ENCODE peak calls at places on chromosomes 2 and 18, in four cellular contexts. P is K562, D is HepG2, W is H1. T is an unnamed sample.

GRCh38 chr2:186966015-186966414 is 117.0 kb upstream of the ZSWIM2 start:
- DNase-seq in W (no peak), P (no peak), D (no peak), T (no peak)

GRCh38 chr2:188963738-188964137 is 10.4 kb upstream of the COL3A1 start:
- DNase-seq in D (no peak), P (no peak), W (no peak), T (no peak)

GRCh38 chr2:74037379-74037860 is 52.7 kb downstream of the TET3 start:
- DNase-seq in W (no peak), P (peak; percentile 73), D (no peak), T (peak; percentile 54)

GRCh38 chr2:236552586-236552985 is 17.0 kb upstream of the ACKR3 start:
- DNase-seq in D (no peak), W (no peak), P (no peak), T (no peak)

GRCh38 chr2:119958642-119959268 is 54.1 kb upstream of the EPB41L5 start:
- DNase-seq in P (no peak), D (no peak), W (no peak), T (no peak)

GRCh38 chr2:133063792-133064191 is 393.8 kb upstream of the LYPD1 start:
- DNase-seq in D (no peak), P (peak; percentile 3), W (peak; percentile 36), T (no peak)

GRCh38 chr2:136920652-136921333 is 155.4 kb downstream of the THSD7B start:
- DNase-seq in D (peak; percentile 7), W (no peak), P (no peak), T (no peak)

GRCh38 chr18:61398961-61399632 is 65.9 kb downstream of the CDH20 start:
- DNase-seq in P (no peak), W (no peak), D (no peak), T (no peak)

GRCh38 chr18:48605408-48605845 is 66.6 kb downstream of the CTIF start:
- DNase-seq in D (peak; percentile 73), W (peak; percentile 50), P (peak; percentile 78), T (peak; percentile 23)

GRCh38 chr2:165568361-165568760 is 98.9 kb downstream of the CSRNP3 start:
- DNase-seq in D (no peak), P (no peak), W (no peak), T (no peak)

GRCh38 chr2:37634914-37635358 is 36.5 kb downstream of the CDC42EP3 start:
- DNase-seq in D (no peak), W (no peak), P (no peak), T (no peak)

GRCh38 chr2:95034221-95034620 is 8.7 kb downstream of the MAL start:
- DNase-seq in D (no peak), P (no peak), W (no peak), T (no peak)

GRCh38 chr2:162090109-162090508 is 16.1 kb upstream of the DPP4 start:
- DNase-seq in P (no peak), D (no peak), W (no peak), T (no peak)

GRCh38 chr2:37877457-37878315 is 47.4 kb upstream of the RMDN2 start:
- DNase-seq in D (peak; percentile 62), W (no peak), P (peak; percentile 69), T (no peak)

GRCh38 chr2:8656160-8656641 is 25.7 kb upstream of the ID2 start:
- DNase-seq in P (no peak), D (peak; percentile 94), W (no peak), T (no peak)

GRCh38 chr18:62498616-62499262 is 24.1 kb upstream of the ZCCHC2 start:
- DNase-seq in P (no peak), D (no peak), W (no peak), T (no peak)

GRCh38 chr2:17752892-17753802 is 463 bp downstream of the SMC6 start:
- DNase-seq in P (peak; percentile 76), W (no peak), D (peak; percentile 63), T (no peak)

GRCh38 chr2:190649798-190650390 is 1.0 kb downstream of the NAB1 start:
- DNase-seq in W (no peak), D (peak; percentile 47), P (peak; percentile 45), T (no peak)

GRCh38 chr18:46386788-46387187 is 270.2 kb downstream of the LOXHD1 start:
- DNase-seq in W (no peak), D (no peak), P (no peak), T (no peak)

GRCh38 chr18:23838233-23838632 is 149.0 kb downstream of the LAMA3 start:
- DNase-seq in D (no peak), W (no peak), P (no peak), T (no peak)

GRCh38 chr2:227462972-227463931 is 8.7 kb upstream of the AGFG1 start:
- DNase-seq in D (no peak), P (no peak), W (no peak), T (no peak)

GRCh38 chr2:205484717-205485116 is 197.6 kb upstream of the NRP2 start:
- DNase-seq in D (no peak), P (no peak), W (no peak), T (no peak)

GRCh38 chr2:120473522-120474271 is 127.8 kb downstream of the INHBB start:
- DNase-seq in P (no peak), D (peak; percentile 61), W (no peak), T (no peak)

GRCh38 chr2:237876056-237876439 is 16.6 kb downstream of the RAMP1 start:
- DNase-seq in D (no peak), P (no peak), W (no peak), T (no peak)

GRCh38 chr2:239472220-239472775 is 71.5 kb upstream of the HDAC4 start:
- DNase-seq in P (no peak), W (no peak), D (no peak), T (no peak)

GRCh38 chr2:7634370-7634769 is 717.2 kb downstream of the RNF144A start:
- DNase-seq in D (no peak), W (no peak), P (no peak), T (no peak)

GRCh38 chr18:8381801-8382459 is 227.3 kb upstream of the RAB12 start:
- DNase-seq in D (no peak), W (no peak), P (no peak), T (no peak)

GRCh38 chr2:71151620-71152019 is 21.2 kb downstream of the MPHOSPH10 start:
- DNase-seq in D (no peak), W (no peak), P (no peak), T (no peak)

GRCh38 chr18:55695091-55695490 is 107.1 kb upstream of the TCF4 start:
- DNase-seq in D (no peak), P (no peak), W (no peak), T (no peak)

GRCh38 chr2:111192778-111193368 is 72.2 kb downstream of the BCL2L11 start:
- DNase-seq in D (no peak), P (no peak), W (no peak), T (no peak)

GRCh38 chr2:44777542-44777941 is 164.0 kb upstream of the SIX3 start:
- DNase-seq in P (no peak), D (no peak), W (no peak), T (no peak)

GRCh38 chr2:21812766-21813165 is 689.0 kb downstream of the TDRD15 start:
- DNase-seq in D (no peak), P (no peak), W (no peak), T (no peak)
- TF ChIP-seq ATF2 in D (no peak), P (no peak), W (no peak), T (no peak)

DNA sequence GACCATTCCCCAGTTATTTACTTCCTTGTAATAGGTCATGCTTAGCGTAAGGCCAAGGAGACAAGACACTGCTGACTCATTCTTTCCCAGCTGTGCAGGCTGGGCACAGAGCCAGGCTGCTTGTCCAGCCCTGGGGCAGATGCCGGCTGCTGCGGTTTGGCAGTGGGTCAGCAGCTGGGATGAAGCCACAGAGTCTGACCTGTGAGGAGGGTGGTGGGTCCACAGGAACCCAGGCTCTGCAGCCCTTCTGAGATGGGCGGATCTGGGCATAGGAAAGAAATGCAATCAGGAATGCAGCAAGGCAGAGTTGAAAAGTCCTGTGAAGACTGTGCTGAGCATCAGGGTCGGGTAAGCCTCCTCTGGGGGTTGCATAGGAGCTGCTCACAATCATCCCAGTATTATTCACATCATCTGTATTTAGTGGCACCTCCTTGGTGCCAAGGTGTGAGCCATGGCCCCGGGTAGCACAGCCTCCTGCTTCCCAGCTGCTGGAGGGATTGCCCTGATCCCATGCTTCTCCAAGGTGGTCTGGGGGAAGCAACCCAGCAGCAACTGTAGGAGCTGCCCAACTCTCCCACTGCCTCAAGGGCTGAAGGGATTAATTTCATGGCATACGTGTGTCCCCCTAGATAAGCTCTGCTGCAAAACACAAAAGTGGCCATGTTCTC is 139.0 kb downstream of the DDX1 start:
- DNase-seq in W (no peak), P (peak; percentile 86), D (peak; percentile 80), T (peak; percentile 19)
- TF ChIP-seq POLR2AphosphoS5 in W (no peak), P (peak; percentile 85), D (no peak), T (no peak)

GRCh38 chr18:68797901-68798300 is at the start of gene CCDC102B:
- DNase-seq in P (no peak), D (no peak), W (no peak), T (no peak)
- TF ChIP-seq ATF2 in P (no peak), D (no peak), W (no peak), T (no peak)

GRCh38 chr2:31404827-31405226 is 9.7 kb downstream of the XDH start:
- DNase-seq in P (no peak), W (no peak), D (no peak), T (no peak)
- TF ChIP-seq POLR2AphosphoS5 in P (no peak), W (no peak), D (no peak), T (no peak)

DNA sequence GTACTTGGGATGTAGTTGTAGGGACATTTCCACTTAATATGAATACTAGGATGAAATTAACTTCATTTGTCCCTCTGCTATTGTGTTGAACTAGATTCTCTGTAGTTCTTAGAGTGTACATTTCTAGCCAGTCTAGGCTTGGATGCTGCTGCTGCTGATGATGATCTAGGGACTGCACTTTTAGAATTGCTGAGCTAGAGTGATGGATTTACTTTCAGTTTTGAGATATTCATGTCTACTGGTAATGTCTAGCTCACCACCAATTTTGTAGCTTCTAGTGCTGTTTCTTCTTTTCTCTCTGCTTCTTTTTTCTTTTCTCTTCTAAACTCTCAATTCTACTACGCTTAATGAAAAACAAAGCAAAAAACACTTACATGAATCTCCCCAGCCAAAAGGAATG is 49.4 kb downstream of the MRPS9 start:
- DNase-seq in W (no peak), D (no peak), P (no peak), T (no peak)
- TF ChIP-seq ATF2 in W (no peak), D (no peak), P (no peak), T (no peak)

DNA sequence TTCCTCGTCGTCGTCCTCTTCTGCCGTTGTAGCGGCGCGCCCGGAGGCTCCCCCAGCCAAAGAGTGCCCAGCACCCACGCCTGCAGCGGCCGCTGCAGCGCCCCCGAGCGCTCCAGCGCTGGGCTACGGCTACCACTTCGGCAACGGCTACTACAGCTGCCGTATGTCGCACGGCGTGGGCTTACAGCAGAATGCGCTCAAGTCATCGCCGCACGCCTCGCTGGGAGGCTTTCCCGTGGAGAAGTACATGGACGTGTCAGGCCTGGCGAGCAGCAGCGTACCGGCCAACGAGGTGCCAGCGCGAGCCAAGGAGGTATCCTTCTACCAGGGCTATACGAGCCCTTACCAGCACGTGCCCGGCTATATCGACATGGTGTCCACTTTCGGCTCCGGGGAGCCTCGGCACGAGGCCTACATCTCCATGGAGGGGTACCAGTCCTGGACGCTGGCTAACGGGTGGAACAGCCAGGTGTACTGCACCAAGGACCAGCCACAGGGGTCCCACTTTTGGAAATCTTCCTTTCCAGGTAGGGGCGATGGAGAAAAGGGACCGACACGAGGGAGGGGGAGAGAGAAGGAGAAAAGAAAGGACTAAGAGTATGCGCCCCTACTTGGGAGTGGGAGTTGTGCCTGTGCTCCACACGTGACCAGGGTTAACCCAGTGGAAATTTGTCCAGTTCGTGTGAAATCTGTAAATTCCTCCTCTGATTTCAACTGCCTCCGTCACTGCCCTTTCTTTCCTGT is 796 bp downstream of the HOXD13 start:
- DNase-seq in W (no peak), P (no peak), D (no peak), T (no peak)
- TF ChIP-seq POLR2AphosphoS5 in W (no peak), P (no peak), D (no peak), T (no peak)